ENCODE peak calls at places on chromosome 22, in four cellular contexts. O is NCI-H2029 treated with DMSO at 0.1 percent for 48 hours, D is heart left ventricle, S is myocyte. G is an unnamed sample.

GRCh38 chr22:43520632-43521039 is 108.8 kb downstream of the MPPED1 start:
- DNase-seq in O (no peak), S (no peak), D (no peak), G (no peak)

GRCh38 chr22:30877662-30878515 is 90.7 kb downstream of the MORC2 start:
- DNase-seq in D (no peak), S (peak; percentile 5), O (no peak), G (no peak)

GRCh38 chr22:39176673-39177455 is 24.4 kb upstream of the CBX7 start:
- DNase-seq in D (no peak), O (no peak), S (no peak), G (no peak)

GRCh38 chr22:44973829-44974228 is 36.0 kb downstream of the PHF21B start:
- DNase-seq in D (no peak), O (no peak), S (no peak), G (no peak)

GRCh38 chr22:18954333-18954732 is 18.2 kb upstream of the PRODH start:
- DNase-seq in D (peak; percentile 51), O (no peak), S (peak; percentile 37), G (peak; percentile 11)

GRCh38 chr22:38469306-38469781 is 1.4 kb downstream of the KDELR3 start:
- DNase-seq in S (no peak), D (no peak), O (no peak), G (no peak)

GRCh38 chr22:33923660-33924246 is 3.5 kb upstream of the LARGE1 start:
- DNase-seq in D (peak; percentile 59), O (peak; percentile 41), S (peak; percentile 78), G (no peak)

GRCh38 chr22:50599816-50600454 is 658 bp upstream of the MAPK8IP2 start:
- DNase-seq in D (no peak), O (no peak), S (peak; percentile 40), G (peak; percentile 52)

GRCh38 chr22:24247564-24248344 is 2.9 kb upstream of the GGT5 start:
- DNase-seq in S (peak; percentile 91), D (peak; percentile 87), O (no peak), G (peak; percentile 43)

GRCh38 chr22:37100589-37101127 is 8.9 kb downstream of the TMPRSS6 start:
- DNase-seq in O (no peak), S (no peak), D (no peak), G (no peak)

GRCh38 chr22:35552186-35552842 is 11.7 kb downstream of the RASD2 start:
- DNase-seq in D (no peak), O (peak; percentile 30), S (peak; percentile 74), G (peak; percentile 78)

GRCh38 chr22:26679003-26679629 is 21.7 kb downstream of the MIAT start:
- DNase-seq in S (peak; percentile 79), O (peak; percentile 22), D (peak; percentile 65), G (peak; percentile 49)

GRCh38 chr22:37012956-37013355 is 6.3 kb downstream of the TST start:
- DNase-seq in O (no peak), D (no peak), S (no peak), G (no peak)

GRCh38 chr22:21009638-21010425 is 5.1 kb upstream of the P2RX6 start:
- DNase-seq in O (no peak), S (peak; percentile 53), D (no peak), G (no peak)

GRCh38 chr22:32378703-32379272 is 21.1 kb downstream of the RFPL3 start:
- DNase-seq in D (no peak), O (no peak), S (peak; percentile 20), G (no peak)

GRCh38 chr22:37827056-37827455 is 3.9 kb downstream of the GALR3 start:
- DNase-seq in D (peak; percentile 47), O (no peak), S (peak; percentile 33), G (no peak)

GRCh38 chr22:32000171-32000570 is 42.9 kb upstream of the SLC5A1 start:
- DNase-seq in S (no peak), D (no peak), O (no peak), G (no peak)

GRCh38 chr22:46706060-46706459 is 32.0 kb downstream of the CERK start:
- DNase-seq in O (no peak), D (no peak), S (no peak), G (no peak)

GRCh38 chr22:20918663-20919220 is 1.5 kb downstream of the CRKL start:
- DNase-seq in D (no peak), O (no peak), S (no peak), G (no peak)

GRCh38 chr22:39301926-39302325 is 17.5 kb downstream of the RPL3 start:
- DNase-seq in D (no peak), O (no peak), S (no peak), G (no peak)

G was measured in CD4-positive, alpha-beta T cell.